ENCODE peak calls at places on chromosomes 4 and X, in six cellular contexts. F, V, N, S, Z and B are unnamed samples.

GRCh38 chr4:86974481-86975050 is 39.8 kb downstream of the AFF1 start:
- DNase-seq in F (no peak), V (no peak), N (no peak), S (no peak), Z (no peak), B (no peak)

GRCh38 chr4:139957108-139957464 is 196.9 kb downstream of the MAML3 start:
- DNase-seq in F (no peak), V (no peak), N (no peak), S (no peak), Z (no peak), B (no peak)

GRCh38 chr4:2126309-2127043 is 67.3 kb downstream of the NAT8L start:
- DNase-seq in F (no peak), V (no peak), N (no peak), S (no peak), Z (no peak), B (no peak)

GRCh38 chr4:146288188-146288587 is 73.8 kb downstream of the REELD1 start:
- DNase-seq in F (no peak), V (no peak), N (no peak), S (no peak), Z (no peak), B (no peak)

GRCh38 chrX:129239371-129239770 is 283.9 kb downstream of the SMARCA1 start:
- DNase-seq in F (no peak), V (no peak), N (no peak), S (no peak), Z (no peak), B (no peak)

GRCh38 chrX:69214463-69214862 is 49.2 kb upstream of the PJA1 start:
- DNase-seq in F (no peak), V (no peak), N (no peak), S (no peak), Z (no peak), B (no peak)

GRCh38 chr4:577499-578450 is 1.7 kb upstream of the TMEM271 start:
- DNase-seq in F (peak; percentile 17), V (no peak), N (no peak), S (peak; percentile 25), Z (no peak), B (peak; percentile 40)

GRCh38 chr4:48904101-48904500 is 2.5 kb downstream of the OCIAD2 start:
- DNase-seq in F (no peak), V (no peak), N (no peak), S (no peak), Z (no peak), B (no peak)

GRCh38 chr4:132383571-132384199 is 765.4 kb upstream of the PCDH10 start:
- DNase-seq in F (peak; percentile 7), V (no peak), N (no peak), S (no peak), Z (no peak), B (no peak)

GRCh38 chr4:7546809-7547367 is 112.2 kb upstream of the PSAPL1 start:
- DNase-seq in F (peak; percentile 15), V (no peak), N (no peak), S (no peak), Z (no peak), B (no peak)

GRCh38 chr4:141815646-141816045 is 179.3 kb downstream of the IL15 start:
- DNase-seq in F (no peak), V (no peak), N (no peak), S (no peak), Z (no peak), B (no peak)

GRCh38 chr4:109029987-109030386 is 267.1 kb upstream of the ETNPPL start:
- DNase-seq in F (no peak), V (no peak), N (no peak), S (no peak), Z (no peak), B (no peak)

GRCh38 chrX:72568406-72569092 is 4.1 kb downstream of the HDAC8 start:
- DNase-seq in F (peak; percentile 17), V (no peak), N (no peak), S (no peak), Z (no peak), B (no peak)

GRCh38 chr4:25484243-25484721 is 107.2 kb downstream of the ANAPC4 start:
- DNase-seq in F (no peak), V (no peak), N (peak; percentile 55), S (no peak), Z (no peak), B (peak; percentile 81)

GRCh38 chr4:22962186-22962786 is 269.5 kb downstream of the GBA3 start:
- DNase-seq in F (peak; percentile 10), V (no peak), N (no peak), S (no peak), Z (no peak), B (peak; percentile 44)

GRCh38 chrX:43655151-43655676 is 885 bp upstream of the MAOA start:
- DNase-seq in F (peak; percentile 35), V (peak; percentile 29), N (peak; percentile 22), S (peak; percentile 10), Z (no peak), B (peak; percentile 6)

GRCh38 chrX:146054311-146054710 is 236.7 kb downstream of the SLITRK2 start:
- DNase-seq in F (no peak), V (no peak), N (no peak), S (no peak), Z (no peak), B (no peak)

GRCh38 chr4:34861661-34862060 is 1382.7 kb downstream of the ARAP2 start:
- DNase-seq in F (no peak), V (no peak), N (no peak), S (no peak), Z (no peak), B (no peak)

GRCh38 chrX:30779453-30780030 is 109.5 kb downstream of the TAB3 start:
- DNase-seq in F (no peak), V (no peak), N (no peak), S (no peak), Z (no peak), B (no peak)

GRCh38 chrX:97322401-97322800 is 438.7 kb downstream of the RPA4 start:
- DNase-seq in F (no peak), V (no peak), N (no peak), S (no peak), Z (no peak), B (no peak)

GRCh38 chr4:57148831-57149230 is 38.6 kb upstream of the IGFBP7 start:
- DNase-seq in F (peak; percentile 65), V (no peak), N (no peak), S (no peak), Z (no peak), B (no peak)

GRCh38 chr4:78079701-78080430 is 22.7 kb downstream of the FRAS1 start:
- DNase-seq in F (no peak), V (no peak), N (no peak), S (no peak), Z (no peak), B (no peak)

GRCh38 chr4:166377578-166377977 is 504.5 kb downstream of the TLL1 start:
- DNase-seq in F (no peak), V (no peak), N (no peak), S (no peak), Z (no peak), B (no peak)

GRCh38 chr4:53012738-53013137 is 150.6 kb downstream of the RASL11B start:
- DNase-seq in F (peak; percentile 32), V (no peak), N (no peak), S (no peak), Z (no peak), B (no peak)

GRCh38 chr4:79476196-79476595 is 68.2 kb upstream of the GK2 start:
- DNase-seq in F (no peak), V (no peak), N (no peak), S (no peak), Z (no peak), B (no peak)

GRCh38 chr4:64539234-64539849 is 130.1 kb upstream of the TECRL start:
- DNase-seq in F (peak; percentile 3), V (no peak), N (peak; percentile 49), S (no peak), Z (no peak), B (peak; percentile 58)

GRCh38 chrX:15170927-15171326 is 99.0 kb downstream of the ASB9 start:
- DNase-seq in F (no peak), V (no peak), N (no peak), S (no peak), Z (no peak), B (no peak)

GRCh38 chrX:24266996-24267395 is 46.9 kb downstream of the SUPT20HL2 start:
- DNase-seq in F (no peak), V (no peak), N (no peak), S (no peak), Z (no peak), B (no peak)

GRCh38 chr4:36944227-36944626 is 300.3 kb upstream of the NWD2 start:
- DNase-seq in F (no peak), V (no peak), N (no peak), S (no peak), Z (no peak), B (no peak)